ENCODE peak calls at places on chromosomes 16 and 17, in ten cellular contexts. S is anterior cingulate cortex; K is effector CD4-positive, alpha-beta T cell; J is activated T-cell treated with anti-CD3 and anti-CD28 coated beads, Interleukin-2, amount 50 U/mL, for 72 hours; W is HEK293T; E is activated CD4-positive, alpha-beta T cell treated with anti-CD3 and anti-CD28 coated beads for 24 hours; L is MCF 10A; X is heart right ventricle; R is lower lobe of right lung; A is activated CD8-positive, alpha-beta T cell treated with anti-CD3 and anti-CD28 coated beads for 36 hours. H is an unnamed sample.

GRCh38 chr16:67530013-67530939 is 1.6 kb downstream of the RIPOR1 start:
- DNase-seq in S (peak), K (no peak), J (no peak), W (no peak), E (no peak), L (peak), X (peak), R (peak), A (peak), H (peak)

GRCh38 chr17:6506679-6507231 is 49.6 kb downstream of the PITPNM3 start:
- DNase-seq in S (no peak), K (no peak), J (no peak), W (no peak), E (no peak), L (peak), X (no peak), R (peak), A (no peak), H (peak)

GRCh38 chr16:84823926-84824325 is 4.1 kb downstream of the CRISPLD2 start:
- DNase-seq in S (no peak), K (no peak), J (no peak), W (no peak), E (no peak), L (no peak), X (no peak), R (no peak), A (no peak), H (no peak)

GRCh38 chr17:70622382-70623260 is 453.3 kb downstream of the KCNJ2 start:
- DNase-seq in S (peak), K (no peak), J (peak), W (peak), E (no peak), L (peak), X (peak), R (peak), A (peak), H (no peak)

GRCh38 chr17:40106760-40107265 is 6.4 kb upstream of the NR1D1 start:
- DNase-seq in S (peak), K (no peak), J (no peak), W (no peak), E (no peak), L (no peak), X (peak), R (no peak), A (no peak), H (no peak)

GRCh38 chr16:71610936-71611871 is 14.8 kb upstream of the MARVELD3 start:
- DNase-seq in S (peak), K (peak), J (peak), W (peak), E (peak), L (peak), X (peak), R (peak), A (peak), H (peak)

GRCh38 chr16:5216681-5217080 is 119.1 kb upstream of the EEF2KMT start:
- DNase-seq in S (no peak), K (no peak), J (no peak), W (no peak), E (no peak), L (no peak), X (no peak), R (no peak), A (no peak), H (no peak)

GRCh38 chr17:35943537-35943936 is at the start of gene LYZL6:
- DNase-seq in S (no peak), K (no peak), J (no peak), W (no peak), E (no peak), L (no peak), X (no peak), R (no peak), A (no peak), H (no peak)

GRCh38 chr16:30740364-30741251 is 7.6 kb upstream of the PHKG2 start:
- DNase-seq in S (no peak), K (no peak), J (no peak), W (no peak), E (no peak), L (peak), X (peak), R (peak), A (no peak), H (peak)

GRCh38 chr17:27259356-27259755 is 34.6 kb upstream of the WSB1 start:
- DNase-seq in S (no peak), K (no peak), J (no peak), W (no peak), E (no peak), L (no peak), X (no peak), R (no peak), A (no peak), H (no peak)

GRCh38 chr16:85842435-85842834 is 42.9 kb downstream of the COX4I1 start:
- DNase-seq in S (no peak), K (no peak), J (no peak), W (no peak), E (no peak), L (no peak), X (no peak), R (no peak), A (no peak), H (no peak)

GRCh38 chr17:63685578-63685977 is 14.3 kb downstream of the LIMD2 start:
- DNase-seq in S (no peak), K (no peak), J (no peak), W (no peak), E (no peak), L (no peak), X (no peak), R (no peak), A (no peak), H (no peak)

GRCh38 chr17:47869114-47869513 is 18.2 kb upstream of the SP6 start:
- DNase-seq in S (no peak), K (no peak), J (no peak), W (no peak), E (no peak), L (no peak), X (no peak), R (no peak), A (no peak), H (no peak)

GRCh38 chr16:53429221-53429943 is 4.9 kb upstream of the RBL2 start:
- DNase-seq in S (no peak), K (no peak), J (no peak), W (no peak), E (no peak), L (peak), X (no peak), R (no peak), A (no peak), H (peak)

GRCh38 chr17:16989230-16989952 is 17.5 kb upstream of the TNFRSF13B start:
- DNase-seq in S (no peak), K (no peak), J (no peak), W (no peak), E (no peak), L (no peak), X (no peak), R (no peak), A (peak), H (no peak)

GRCh38 chr17:69874220-69874670 is 200.8 kb upstream of the KCNJ16 start:
- DNase-seq in S (no peak), K (no peak), J (no peak), W (no peak), E (no peak), L (peak), X (no peak), R (no peak), A (no peak), H (no peak)

GRCh38 chr16:11431915-11432465 is 86.7 kb downstream of the RMI2 start:
- DNase-seq in S (no peak), K (no peak), J (no peak), W (no peak), E (no peak), L (peak), X (no peak), R (no peak), A (no peak), H (no peak)

GRCh38 chr16:57798267-57798810 is 4.0 kb downstream of the KIFC3 start:
- DNase-seq in S (no peak), K (no peak), J (no peak), W (no peak), E (no peak), L (no peak), X (no peak), R (peak), A (no peak), H (no peak)

GRCh38 chr16:10081201-10081940 is 100.9 kb downstream of the GRIN2A start:
- DNase-seq in S (no peak), K (no peak), J (no peak), W (no peak), E (no peak), L (peak), X (no peak), R (no peak), A (no peak), H (no peak)

GRCh38 chr17:7027335-7027734 is 4.5 kb downstream of the BCL6B start:
- DNase-seq in S (no peak), K (no peak), J (no peak), W (no peak), E (no peak), L (no peak), X (no peak), R (no peak), A (no peak), H (no peak)

GRCh38 chr16:57859331-57859730 is 57.0 kb upstream of the KIFC3 start:
- DNase-seq in S (no peak), K (no peak), J (no peak), W (peak), E (no peak), L (peak), X (no peak), R (no peak), A (peak), H (no peak)

GRCh38 chr17:14201595-14201994 is 35.1 kb downstream of the CDRT15 start:
- DNase-seq in S (no peak), K (peak), J (peak), W (no peak), E (no peak), L (no peak), X (no peak), R (peak), A (peak), H (no peak)

GRCh38 chr17:50423553-50424159 is 2.4 kb upstream of the ACSF2 start:
- DNase-seq in S (no peak), K (no peak), J (no peak), W (peak), E (no peak), L (no peak), X (no peak), R (peak), A (no peak), H (peak)

GRCh38 chr17:49548506-49549310 is 27.0 kb upstream of the NXPH3 start:
- DNase-seq in S (no peak), K (no peak), J (no peak), W (peak), E (no peak), L (peak), X (no peak), R (no peak), A (peak), H (no peak)

GRCh38 chr16:23836404-23837291 is 865 bp downstream of the PRKCB start:
- DNase-seq in S (no peak), K (peak), J (peak), W (peak), E (no peak), L (no peak), X (no peak), R (peak), A (peak), H (no peak)

GRCh38 chr16:27224271-27224737 is 21.0 kb downstream of the KDM8 start:
- DNase-seq in S (no peak), K (no peak), J (no peak), W (no peak), E (no peak), L (no peak), X (no peak), R (no peak), A (no peak), H (peak)

GRCh38 chr16:27539120-27539519 is 10.6 kb downstream of the GTF3C1 start:
- DNase-seq in S (no peak), K (no peak), J (no peak), W (no peak), E (no peak), L (no peak), X (no peak), R (no peak), A (no peak), H (no peak)

GRCh38 chr17:31172388-31172787 is 77.6 kb downstream of the NF1 start:
- DNase-seq in S (no peak), K (no peak), J (no peak), W (no peak), E (no peak), L (no peak), X (no peak), R (no peak), A (no peak), H (no peak)